ENCODE peak calls at places on chromosome 13, in eight cellular contexts. W is SK-N-SH, S is neural progenitor cell, Q is OCI-LY7, U is PC-3, Y is hepatocyte, K is GM23338, O is HCT116. E is an unnamed sample.
A peak's percentile ranks its signal among the peaks of the same experiment; 100 is the strongest.

GRCh38 chr13:109835321-109835720 is 48.9 kb upstream of the IRS2 start:
- DNase-seq in S (no peak), O (no peak), U (no peak), W (no peak), Q (no peak), Y (no peak), K (no peak), E (no peak)

GRCh38 chr13:27578121-27579030 is 42.0 kb downstream of the LNX2 start:
- DNase-seq in W (no peak), O (no peak), Y (no peak), K (peak; percentile 22), Q (no peak), U (peak; percentile 78), S (no peak), E (no peak)

GRCh38 chr13:113186061-113186900 is 22.2 kb downstream of the PCID2 start:
- DNase-seq in K (no peak), O (no peak), U (no peak), W (no peak), Y (no peak), Q (no peak), S (no peak), E (no peak)

GRCh38 chr13:106567421-106568224 is at the start of gene ARGLU1:
- DNase-seq in W (peak; percentile 91), Q (peak; percentile 88), S (peak; percentile 97), O (no peak), Y (peak; percentile 96), U (peak; percentile 89), K (peak; percentile 96), E (peak; percentile 95)

GRCh38 chr13:26914624-26915023 is 154.0 kb upstream of the GPR12 start:
- DNase-seq in W (no peak), O (peak; percentile 6), K (no peak), U (no peak), S (no peak), Q (no peak), Y (no peak), E (no peak)

GRCh38 chr13:79423801-79424642 is 18.0 kb upstream of the RBM26 start:
- DNase-seq in W (peak; percentile 45), O (peak; percentile 28), S (peak; percentile 34), Q (peak; percentile 54), U (peak; percentile 58), K (peak; percentile 75), Y (peak; percentile 53), E (peak; percentile 51)

GRCh38 chr13:113814435-113814821 is 49.4 kb downstream of the GAS6 start:
- DNase-seq in Q (no peak), W (no peak), O (no peak), S (no peak), K (no peak), U (peak; percentile 22), Y (no peak), E (no peak)

GRCh38 chr13:28658796-28659610 is at the start of gene POMP:
- DNase-seq in W (peak; percentile 94), O (peak; percentile 68), Y (peak; percentile 94), K (peak; percentile 94), Q (peak; percentile 93), U (peak; percentile 86), S (peak; percentile 89), E (peak; percentile 75)

GRCh38 chr13:48944221-48944620 is 31.5 kb upstream of the FNDC3A start:
- DNase-seq in K (no peak), S (no peak), Q (no peak), Y (no peak), U (no peak), O (no peak), W (no peak), E (no peak)

GRCh38 chr13:45178349-45179142 is 22.3 kb downstream of the KCTD4 start:
- DNase-seq in S (no peak), K (no peak), O (no peak), W (no peak), Q (no peak), Y (peak; percentile 48), U (peak; percentile 39), E (no peak)

GRCh38 chr13:23541221-23541620 is 29.0 kb upstream of the TNFRSF19 start:
- DNase-seq in Q (no peak), Y (peak; percentile 20), U (peak; percentile 52), K (no peak), W (no peak), S (no peak), O (no peak), E (no peak)

GRCh38 chr13:44117351-44117750 is 237.6 kb downstream of the LACC1 start:
- DNase-seq in K (peak; percentile 8), Q (peak; percentile 24), U (no peak), O (no peak), S (no peak), W (no peak), Y (peak; percentile 21), E (peak; percentile 36)

GRCh38 chr13:29676941-29677452 is 81.5 kb upstream of the SLC7A1 start:
- DNase-seq in U (no peak), O (no peak), W (no peak), S (peak; percentile 7), K (no peak), Y (no peak), Q (no peak), E (no peak)

GRCh38 chr13:80989770-80990169 is 648.8 kb upstream of the SPRY2 start:
- DNase-seq in W (no peak), Y (no peak), O (no peak), U (no peak), K (no peak), S (no peak), Q (no peak), E (no peak)

GRCh38 chr13:20594276-20594675 is 27.3 kb downstream of the IFT88 start:
- DNase-seq in K (no peak), O (no peak), U (no peak), Q (no peak), Y (no peak), S (no peak), W (no peak), E (no peak)
- H3K27ac ChIP-seq in K (no peak overlapping the region), O (no peak overlapping the region), U (no peak overlapping the region), Q (no peak overlapping the region), Y (no peak overlapping the region), S (no peak overlapping the region), W (no peak overlapping the region), E (no peak overlapping the region)

DNA sequence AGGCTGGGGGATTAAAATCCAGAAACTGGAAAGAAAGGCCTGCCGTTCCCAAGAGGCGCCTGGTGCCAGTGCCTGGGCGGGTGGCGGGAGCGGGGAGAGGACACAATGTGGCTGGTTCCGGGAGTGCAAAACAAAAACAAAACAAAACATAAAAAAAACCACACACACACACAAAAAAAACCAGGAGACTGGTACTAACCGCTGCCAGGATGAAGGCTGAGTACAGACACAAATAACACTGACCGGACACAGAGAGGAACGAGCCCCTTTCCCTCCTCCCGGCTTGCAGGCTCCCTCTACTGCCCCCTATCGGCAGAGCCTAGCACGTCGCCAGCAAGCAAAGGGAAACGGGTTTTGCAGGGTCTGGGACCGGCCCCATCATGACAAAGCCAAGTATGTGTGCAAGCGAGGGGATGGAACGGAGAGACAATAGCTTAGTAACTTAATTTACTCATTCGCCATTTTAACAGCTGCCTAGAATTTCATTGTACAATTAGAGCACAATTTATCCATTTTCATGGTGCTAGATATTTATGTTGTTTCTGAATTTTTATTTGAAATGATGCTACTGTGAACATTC is 17.9 kb upstream of the ZDHHC20 start:
- DNase-seq in S (peak; percentile 92), W (peak; percentile 80), Q (peak; percentile 81), U (peak; percentile 85), O (peak; percentile 76), Y (peak; percentile 90), K (peak; percentile 97), E (peak; percentile 65)
- TF ChIP-seq EZH2phosphoT487 in S (no peak), W (no peak), Q (no peak), U (no peak), O (no peak), Y (no peak), K (no peak), E (no peak)

GRCh38 chr13:70623260-70623659 is 515.0 kb upstream of the KLHL1 start:
- DNase-seq in Q (peak; percentile 9), K (no peak), W (peak; percentile 12), O (no peak), S (peak; percentile 2), U (peak; percentile 56), Y (peak; percentile 17), E (no peak)
- TF ChIP-seq CTCF in Q (peak; percentile 83), K (peak; percentile 58), W (peak; percentile 72), O (peak; percentile 6), S (peak; percentile 63), U (peak; percentile 59), Y (peak; percentile 69), E (peak; percentile 18)

GRCh38 chr13:51229731-51230130 is 7.5 kb downstream of the FAM124A start:
- DNase-seq in W (no peak), Q (no peak), O (no peak), K (no peak), U (no peak), Y (no peak), S (peak; percentile 57), E (no peak)
- H3K27ac ChIP-seq in W (no peak overlapping the region), Q (no peak overlapping the region), O (no peak overlapping the region), K (no peak overlapping the region), U (no peak overlapping the region), Y (no peak overlapping the region), S (no peak overlapping the region), E (no peak overlapping the region)

GRCh38 chr13:89628567-89628966 is 1718.9 kb upstream of the MIR17HG start:
- DNase-seq in Y (no peak), O (no peak), Q (no peak), S (no peak), K (no peak), W (peak; percentile 12), U (no peak), E (no peak)

DNA sequence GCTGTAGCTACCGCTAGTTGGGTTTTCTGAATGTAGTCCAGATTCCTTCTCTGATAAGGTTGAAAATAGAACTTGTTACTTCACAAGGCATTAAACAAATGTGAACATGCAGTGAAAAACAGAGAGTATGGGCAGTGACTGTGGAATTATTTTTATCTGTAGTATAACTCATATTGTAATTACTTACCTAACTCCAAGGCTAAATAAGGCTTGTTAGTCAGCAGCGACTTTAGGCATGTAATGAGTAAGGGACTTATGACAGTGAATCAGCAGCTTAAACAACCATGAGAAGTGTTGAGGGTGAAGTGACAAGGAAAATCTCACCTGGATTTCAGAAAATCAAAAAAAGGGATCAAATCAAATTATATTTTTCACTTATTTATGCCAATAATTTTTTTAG is 1719.5 kb upstream of the MIR17HG start:
- DNase-seq in W (no peak), Q (no peak), K (no peak), Y (no peak), U (peak; percentile 50), O (no peak), S (no peak), E (no peak)
- TF ChIP-seq EZH2phosphoT487 in W (no peak), Q (no peak), K (no peak), Y (no peak), U (no peak), O (no peak), S (no peak), E (no peak)

DNA sequence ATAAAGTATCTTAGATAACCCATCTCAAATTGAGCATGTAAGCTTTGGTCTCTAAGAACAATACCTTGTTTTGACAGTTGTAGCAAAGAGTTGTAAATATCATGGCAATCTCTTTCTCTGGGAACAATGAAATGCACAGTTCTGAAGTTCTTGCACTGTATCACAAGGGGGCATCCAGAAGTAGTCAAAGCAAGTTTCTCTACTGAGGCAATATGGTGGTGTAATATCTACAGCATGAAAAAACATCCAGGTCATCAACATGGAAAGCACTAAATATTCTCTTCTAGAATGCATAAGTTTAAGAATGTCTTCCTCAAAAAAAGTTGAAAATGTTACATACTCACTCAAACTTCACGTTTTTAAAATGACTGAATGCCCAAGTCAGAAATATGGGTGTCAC is 19.6 kb downstream of the MTMR6 start:
- DNase-seq in K (no peak), W (peak; percentile 17), U (peak; percentile 18), Y (no peak), Q (peak; percentile 33), O (no peak), S (no peak), E (no peak)
- TF ChIP-seq CTCF in K (no peak), W (peak; percentile 43), U (peak; percentile 33), Y (no peak), Q (peak; percentile 61), O (no peak), S (peak; percentile 14), E (peak; percentile 14)